ENCODE peak calls at places on chromosome 20, in nine cellular contexts. G, V, J, X, P, B, K, R and D are unnamed samples.

GRCh38 chr20:235891-236290 is 8.8 kb downstream of the DEFB129 start:
- DNase-seq in V (no peak), G (peak), X (peak), K (peak), P (no peak), B (peak), R (no peak), J (no peak), D (no peak)

GRCh38 chr20:56411759-56412472 is at the start of gene CASS4:
- DNase-seq in X (no peak), G (no peak), P (no peak), J (no peak), B (peak), V (peak), R (no peak), K (no peak), D (peak)

GRCh38 chr20:41166201-41167117 is 29.1 kb downstream of the PLCG1 start:
- DNase-seq in K (no peak), J (no peak), G (no peak), V (no peak), X (no peak), P (peak), R (no peak), B (no peak), D (no peak)

GRCh38 chr20:8094415-8094818 is 37.6 kb upstream of the PLCB1 start:
- DNase-seq in X (peak), J (no peak), V (no peak), G (no peak), R (no peak), K (no peak), P (peak), B (no peak), D (peak)

GRCh38 chr20:17205261-17205660 is 21.6 kb upstream of the PCSK2 start:
- DNase-seq in P (no peak), R (no peak), V (no peak), B (no peak), K (no peak), X (no peak), G (no peak), J (no peak), D (no peak)

GRCh38 chr20:32820000-32820697 is 395 bp downstream of the MAPRE1 start:
- DNase-seq in B (peak), J (peak), X (peak), K (peak), P (peak), V (peak), G (peak), R (peak), D (peak)

GRCh38 chr20:51227744-51228143 is 204.8 kb upstream of the KCNG1 start:
- DNase-seq in K (no peak), G (no peak), P (no peak), J (no peak), V (no peak), B (no peak), R (no peak), X (no peak), D (no peak)

GRCh38 chr20:44231713-44232468 is 15.2 kb upstream of the GDAP1L1 start:
- DNase-seq in G (no peak), K (peak), X (no peak), B (peak), J (no peak), P (no peak), V (no peak), R (no peak), D (no peak)

GRCh38 chr20:38806855-38807655 is 1.6 kb downstream of the PPP1R16B start:
- DNase-seq in V (peak), G (no peak), R (peak), J (no peak), P (no peak), X (no peak), K (no peak), B (no peak), D (no peak)

GRCh38 chr20:13671500-13672288 is 33.0 kb upstream of the TASP1 start:
- DNase-seq in B (no peak), R (no peak), G (peak), J (no peak), P (peak), V (no peak), X (peak), K (no peak), D (no peak)

GRCh38 chr20:3687655-3688054 is 5.8 kb upstream of the ADAM33 start:
- DNase-seq in J (no peak), R (no peak), B (peak), P (no peak), G (peak), K (peak), V (no peak), X (peak), D (no peak)

GRCh38 chr20:36717657-36718056 is 28.2 kb downstream of the NDRG3 start:
- DNase-seq in K (peak), P (no peak), B (peak), V (no peak), X (peak), J (no peak), G (peak), R (no peak), D (no peak)

GRCh38 chr20:57656821-57657536 is 36.8 kb upstream of the ZBP1 start:
- DNase-seq in R (no peak), P (peak), B (no peak), K (no peak), V (no peak), J (no peak), X (no peak), G (no peak), D (no peak)

GRCh38 chr20:10651227-10651990 is 22.4 kb downstream of the JAG1 start:
- DNase-seq in X (no peak), P (peak), B (no peak), J (no peak), V (no peak), R (no peak), G (no peak), K (peak), D (no peak)

GRCh38 chr20:51122931-51123658 is 100.2 kb upstream of the KCNG1 start:
- DNase-seq in K (no peak), X (no peak), B (no peak), J (no peak), R (no peak), P (no peak), V (no peak), G (peak), D (no peak)

GRCh38 chr20:33894798-33895197 is 83.7 kb downstream of the CHMP4B start:
- DNase-seq in K (peak), G (no peak), V (no peak), J (no peak), B (no peak), R (no peak), P (no peak), X (no peak), D (no peak)

GRCh38 chr20:24158271-24158670 is 169.7 kb upstream of the GGTLC1 start:
- DNase-seq in J (no peak), R (no peak), X (no peak), V (no peak), K (no peak), P (no peak), B (no peak), G (no peak), D (no peak)

GRCh38 chr20:57395111-57395959 is 4.1 kb downstream of the RBM38 start:
- DNase-seq in G (peak), B (no peak), P (peak), K (no peak), R (no peak), X (no peak), J (no peak), V (no peak), D (no peak)

GRCh38 chr20:41650221-41650948 is 32.2 kb upstream of the CHD6 start:
- DNase-seq in R (no peak), J (peak), K (no peak), B (peak), G (peak), X (no peak), V (no peak), P (no peak), D (peak)

GRCh38 chr20:25020345-25020744 is 27.8 kb upstream of the APMAP start:
- DNase-seq in K (no peak), P (peak), G (no peak), J (no peak), B (no peak), X (no peak), R (no peak), V (no peak), D (no peak)

GRCh38 chr20:21609221-21609620 is 95.4 kb upstream of the NKX2-2 start:
- DNase-seq in X (peak), K (peak), P (no peak), V (no peak), R (no peak), G (peak), J (no peak), B (no peak), D (no peak)

GRCh38 chr20:49461894-49462293 is 20.6 kb downstream of the KCNB1 start:
- DNase-seq in B (no peak), G (no peak), X (no peak), R (no peak), K (no peak), V (no peak), J (no peak), P (no peak), D (no peak)

GRCh38 chr20:41428285-41428684 is 61.7 kb upstream of the EMILIN3 start:
- DNase-seq in X (peak), K (peak), B (peak), P (no peak), R (no peak), V (peak), G (peak), J (no peak), D (no peak)